ENCODE peak calls at places on chromosomes 1 and 21, in five cellular contexts. One of them, this sample, is unnamed.

GRCh38 chr1:3306583-3307285 is 147.7 kb upstream of the ARHGEF16 start:
- DNase-seq in cardiac fibroblast: peak; percentile 70
- DNase-seq in B cell: no peak
- DNase-seq in fibroblast of lung: peak; percentile 91
- DNase-seq in activated CD8-positive, alpha-beta T cell treated with anti-CD3 and anti-CD28 coated beads for 36 hours: no peak
- DNase-seq in this sample: no peak

GRCh38 chr1:14565076-14565475 is 33.4 kb upstream of the KAZN start:
- DNase-seq in activated CD8-positive, alpha-beta T cell treated with anti-CD3 and anti-CD28 coated beads for 36 hours: no peak
- DNase-seq in fibroblast of lung: no peak
- DNase-seq in B cell: no peak
- DNase-seq in cardiac fibroblast: no peak
- DNase-seq in this sample: no peak

GRCh38 chr1:233635765-233636502 is 22.0 kb downstream of the KCNK1 start:
- DNase-seq in B cell: no peak
- DNase-seq in cardiac fibroblast: no peak
- DNase-seq in activated CD8-positive, alpha-beta T cell treated with anti-CD3 and anti-CD28 coated beads for 36 hours: no peak
- DNase-seq in fibroblast of lung: peak; percentile 76
- DNase-seq in this sample: no peak

GRCh38 chr1:99469641-99470040 is 176.3 kb upstream of the PALMD start:
- DNase-seq in B cell: no peak
- DNase-seq in activated CD8-positive, alpha-beta T cell treated with anti-CD3 and anti-CD28 coated beads for 36 hours: no peak
- DNase-seq in cardiac fibroblast: no peak
- DNase-seq in fibroblast of lung: peak; percentile 80
- DNase-seq in this sample: no peak

GRCh38 chr1:33007190-33008050 is 29.3 kb downstream of the AK2 start:
- DNase-seq in activated CD8-positive, alpha-beta T cell treated with anti-CD3 and anti-CD28 coated beads for 36 hours: no peak
- DNase-seq in fibroblast of lung: peak; percentile 92
- DNase-seq in cardiac fibroblast: peak; percentile 95
- DNase-seq in B cell: no peak
- DNase-seq in this sample: no peak

GRCh38 chr1:150089846-150090520 is 22.4 kb downstream of the VPS45 start:
- DNase-seq in activated CD8-positive, alpha-beta T cell treated with anti-CD3 and anti-CD28 coated beads for 36 hours: no peak
- DNase-seq in cardiac fibroblast: no peak
- DNase-seq in fibroblast of lung: no peak
- DNase-seq in B cell: peak; percentile 26
- DNase-seq in this sample: peak; percentile 26

GRCh38 chr21:36584980-36585940 is 105.3 kb upstream of the CLDN14 start:
- DNase-seq in cardiac fibroblast: peak; percentile 7
- DNase-seq in fibroblast of lung: no peak
- DNase-seq in activated CD8-positive, alpha-beta T cell treated with anti-CD3 and anti-CD28 coated beads for 36 hours: peak; percentile 47
- DNase-seq in B cell: no peak
- DNase-seq in this sample: no peak

GRCh38 chr1:111032295-111032897 is 68.7 kb upstream of the LRIF1 start:
- DNase-seq in cardiac fibroblast: peak; percentile 62
- DNase-seq in fibroblast of lung: no peak
- DNase-seq in activated CD8-positive, alpha-beta T cell treated with anti-CD3 and anti-CD28 coated beads for 36 hours: peak; percentile 51
- DNase-seq in B cell: peak; percentile 32
- DNase-seq in this sample: peak; percentile 50

GRCh38 chr1:229253170-229253974 is 17.5 kb upstream of the RAB4A start:
- DNase-seq in fibroblast of lung: peak; percentile 59
- DNase-seq in cardiac fibroblast: peak; percentile 20
- DNase-seq in B cell: no peak
- DNase-seq in activated CD8-positive, alpha-beta T cell treated with anti-CD3 and anti-CD28 coated beads for 36 hours: peak; percentile 38
- DNase-seq in this sample: no peak

GRCh38 chr1:159171254-159171687 is at the start of gene CADM3:
- DNase-seq in activated CD8-positive, alpha-beta T cell treated with anti-CD3 and anti-CD28 coated beads for 36 hours: no peak
- DNase-seq in B cell: no peak
- DNase-seq in cardiac fibroblast: peak; percentile 13
- DNase-seq in fibroblast of lung: no peak
- DNase-seq in this sample: no peak

GRCh38 chr1:43547538-43548072 is 16.9 kb downstream of the PTPRF start:
- DNase-seq in cardiac fibroblast: no peak
- DNase-seq in activated CD8-positive, alpha-beta T cell treated with anti-CD3 and anti-CD28 coated beads for 36 hours: no peak
- DNase-seq in fibroblast of lung: no peak
- DNase-seq in B cell: no peak
- DNase-seq in this sample: no peak

GRCh38 chr1:234929369-234929768 is 199.3 kb downstream of the TOMM20 start:
- DNase-seq in cardiac fibroblast: no peak
- DNase-seq in B cell: no peak
- DNase-seq in fibroblast of lung: no peak
- DNase-seq in activated CD8-positive, alpha-beta T cell treated with anti-CD3 and anti-CD28 coated beads for 36 hours: no peak
- DNase-seq in this sample: no peak

GRCh38 chr21:35548904-35549615 is 500.0 kb upstream of the RUNX1 start:
- DNase-seq in cardiac fibroblast: no peak
- DNase-seq in fibroblast of lung: peak; percentile 40
- DNase-seq in activated CD8-positive, alpha-beta T cell treated with anti-CD3 and anti-CD28 coated beads for 36 hours: no peak
- DNase-seq in B cell: no peak
- DNase-seq in this sample: no peak

GRCh38 chr1:204384636-204385354 is 25.1 kb upstream of the PLEKHA6 start:
- DNase-seq in fibroblast of lung: peak; percentile 49
- DNase-seq in B cell: no peak
- DNase-seq in cardiac fibroblast: peak; percentile 16
- DNase-seq in activated CD8-positive, alpha-beta T cell treated with anti-CD3 and anti-CD28 coated beads for 36 hours: no peak
- DNase-seq in this sample: no peak

GRCh38 chr1:200895801-200896570 is 1.3 kb downstream of the INAVA start:
- DNase-seq in B cell: peak; percentile 16
- DNase-seq in cardiac fibroblast: no peak
- DNase-seq in fibroblast of lung: no peak
- DNase-seq in activated CD8-positive, alpha-beta T cell treated with anti-CD3 and anti-CD28 coated beads for 36 hours: no peak
- DNase-seq in this sample: peak; percentile 73

GRCh38 chr1:36557041-36558000 is 74.6 kb upstream of the CSF3R start:
- DNase-seq in fibroblast of lung: no peak
- DNase-seq in cardiac fibroblast: no peak
- DNase-seq in activated CD8-positive, alpha-beta T cell treated with anti-CD3 and anti-CD28 coated beads for 36 hours: no peak
- DNase-seq in B cell: no peak
- DNase-seq in this sample: no peak

GRCh38 chr1:155976062-155976912 is 2.1 kb downstream of the ARHGEF2 start:
- DNase-seq in activated CD8-positive, alpha-beta T cell treated with anti-CD3 and anti-CD28 coated beads for 36 hours: peak; percentile 89
- DNase-seq in B cell: peak; percentile 53
- DNase-seq in cardiac fibroblast: peak; percentile 69
- DNase-seq in fibroblast of lung: peak; percentile 73
- DNase-seq in this sample: peak; percentile 63

GRCh38 chr1:36981771-36982622 is 52.3 kb downstream of the GRIK3 start:
- DNase-seq in fibroblast of lung: no peak
- DNase-seq in B cell: no peak
- DNase-seq in cardiac fibroblast: no peak
- DNase-seq in activated CD8-positive, alpha-beta T cell treated with anti-CD3 and anti-CD28 coated beads for 36 hours: no peak
- DNase-seq in this sample: no peak

GRCh38 chr1:16068356-16069270 is 4.8 kb downstream of the FAM131C start:
- DNase-seq in activated CD8-positive, alpha-beta T cell treated with anti-CD3 and anti-CD28 coated beads for 36 hours: no peak
- DNase-seq in cardiac fibroblast: peak; percentile 39
- DNase-seq in B cell: no peak
- DNase-seq in fibroblast of lung: no peak
- DNase-seq in this sample: no peak

GRCh38 chr1:210237514-210237913 is 4.9 kb downstream of the SERTAD4 start:
- DNase-seq in B cell: no peak
- DNase-seq in cardiac fibroblast: peak; percentile 17
- DNase-seq in fibroblast of lung: no peak
- DNase-seq in activated CD8-positive, alpha-beta T cell treated with anti-CD3 and anti-CD28 coated beads for 36 hours: no peak
- DNase-seq in this sample: no peak

GRCh38 chr1:210237981-210238380 is 5.4 kb downstream of the SERTAD4 start:
- DNase-seq in fibroblast of lung: no peak
- DNase-seq in cardiac fibroblast: no peak
- DNase-seq in B cell: no peak
- DNase-seq in activated CD8-positive, alpha-beta T cell treated with anti-CD3 and anti-CD28 coated beads for 36 hours: no peak
- DNase-seq in this sample: no peak

GRCh38 chr1:210236840-210237409 is 4.3 kb downstream of the SERTAD4 start:
- DNase-seq in cardiac fibroblast: peak; percentile 82
- DNase-seq in B cell: no peak
- DNase-seq in fibroblast of lung: peak; percentile 92
- DNase-seq in activated CD8-positive, alpha-beta T cell treated with anti-CD3 and anti-CD28 coated beads for 36 hours: no peak
- DNase-seq in this sample: no peak

GRCh38 chr1:210241121-210241520 is 8.5 kb downstream of the SERTAD4 start:
- DNase-seq in B cell: no peak
- DNase-seq in fibroblast of lung: peak; percentile 68
- DNase-seq in activated CD8-positive, alpha-beta T cell treated with anti-CD3 and anti-CD28 coated beads for 36 hours: no peak
- DNase-seq in cardiac fibroblast: no peak
- DNase-seq in this sample: no peak

DNA sequence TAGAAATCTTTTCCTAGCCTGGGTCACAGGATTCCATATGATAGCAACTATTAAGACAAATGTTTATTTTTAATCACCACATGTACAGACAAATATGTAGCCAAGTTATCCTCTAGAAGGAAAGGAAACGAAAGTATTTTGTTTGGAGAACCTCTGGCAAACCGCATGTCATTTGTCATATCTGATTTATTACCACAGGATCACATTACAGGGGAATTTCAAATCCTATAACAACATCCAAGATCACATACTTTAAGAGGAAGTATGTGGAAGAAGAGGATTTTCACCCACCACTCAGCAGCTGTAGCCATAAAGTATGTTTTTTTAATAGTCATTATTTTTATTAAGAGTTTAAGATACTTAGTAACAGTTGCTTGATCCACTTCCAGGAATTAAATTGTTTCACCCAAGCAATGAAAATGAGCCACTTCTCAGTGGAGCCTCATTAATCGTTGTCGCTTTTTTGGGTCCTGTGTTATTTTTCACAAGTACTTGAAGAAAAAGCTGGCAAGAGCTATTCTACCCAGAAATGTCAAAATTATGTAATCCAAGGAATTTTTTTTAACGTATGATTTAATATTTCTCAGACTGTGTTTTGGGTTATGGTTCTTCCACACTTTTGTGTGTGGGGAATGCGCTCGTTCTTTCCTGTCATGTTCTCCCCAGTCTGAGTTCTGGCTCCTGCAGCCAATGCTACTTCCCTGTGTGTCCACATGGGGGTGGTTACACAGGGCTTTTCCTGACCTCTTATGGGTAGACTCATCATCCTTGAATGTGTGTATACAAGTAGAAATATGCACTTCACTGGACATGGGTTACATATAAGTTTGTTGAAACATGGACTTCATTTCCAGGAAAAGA is 6.9 kb downstream of the SERTAD4 start:
- DNase-seq in activated CD8-positive, alpha-beta T cell treated with anti-CD3 and anti-CD28 coated beads for 36 hours: no peak
- DNase-seq in B cell: no peak
- DNase-seq in cardiac fibroblast: peak; percentile 90
- DNase-seq in fibroblast of lung: peak; percentile 98
- DNase-seq in this sample: no peak
- TF ChIP-seq CTCF in activated CD8-positive, alpha-beta T cell treated with anti-CD3 and anti-CD28 coated beads for 36 hours: no peak
- TF ChIP-seq CTCF in B cell: no peak
- TF ChIP-seq CTCF in cardiac fibroblast: peak; percentile 65
- TF ChIP-seq CTCF in fibroblast of lung: peak; percentile 61
- TF ChIP-seq CTCF in this sample: no peak

GRCh38 chr1:2130871-2131289 is 63.7 kb downstream of the FAAP20 start:
- DNase-seq in cardiac fibroblast: no peak
- DNase-seq in B cell: no peak
- DNase-seq in activated CD8-positive, alpha-beta T cell treated with anti-CD3 and anti-CD28 coated beads for 36 hours: no peak
- DNase-seq in fibroblast of lung: no peak
- DNase-seq in this sample: no peak
- TF ChIP-seq CTCF in cardiac fibroblast: no peak
- TF ChIP-seq CTCF in B cell: no peak
- TF ChIP-seq CTCF in activated CD8-positive, alpha-beta T cell treated with anti-CD3 and anti-CD28 coated beads for 36 hours: no peak
- TF ChIP-seq CTCF in fibroblast of lung: no peak
- TF ChIP-seq CTCF in this sample: no peak

GRCh38 chr1:165827199-165828102 is at the start of gene UCK2:
- DNase-seq in activated CD8-positive, alpha-beta T cell treated with anti-CD3 and anti-CD28 coated beads for 36 hours: peak; percentile 80
- DNase-seq in cardiac fibroblast: peak; percentile 76
- DNase-seq in fibroblast of lung: peak; percentile 81
- DNase-seq in B cell: peak; percentile 92
- DNase-seq in this sample: peak; percentile 89
- TF ChIP-seq CTCF in activated CD8-positive, alpha-beta T cell treated with anti-CD3 and anti-CD28 coated beads for 36 hours: no peak
- TF ChIP-seq CTCF in cardiac fibroblast: peak; percentile 0
- TF ChIP-seq CTCF in fibroblast of lung: no peak
- TF ChIP-seq CTCF in B cell: no peak
- TF ChIP-seq CTCF in this sample: peak; percentile 34

GRCh38 chr1:169018751-169019150 is 87.7 kb upstream of the ATP1B1 start:
- DNase-seq in B cell: no peak
- DNase-seq in cardiac fibroblast: no peak
- DNase-seq in fibroblast of lung: no peak
- DNase-seq in activated CD8-positive, alpha-beta T cell treated with anti-CD3 and anti-CD28 coated beads for 36 hours: no peak
- DNase-seq in this sample: no peak
- TF ChIP-seq CTCF in B cell: no peak
- TF ChIP-seq CTCF in cardiac fibroblast: no peak
- TF ChIP-seq CTCF in fibroblast of lung: no peak
- TF ChIP-seq CTCF in activated CD8-positive, alpha-beta T cell treated with anti-CD3 and anti-CD28 coated beads for 36 hours: no peak
- TF ChIP-seq CTCF in this sample: no peak

DNA sequence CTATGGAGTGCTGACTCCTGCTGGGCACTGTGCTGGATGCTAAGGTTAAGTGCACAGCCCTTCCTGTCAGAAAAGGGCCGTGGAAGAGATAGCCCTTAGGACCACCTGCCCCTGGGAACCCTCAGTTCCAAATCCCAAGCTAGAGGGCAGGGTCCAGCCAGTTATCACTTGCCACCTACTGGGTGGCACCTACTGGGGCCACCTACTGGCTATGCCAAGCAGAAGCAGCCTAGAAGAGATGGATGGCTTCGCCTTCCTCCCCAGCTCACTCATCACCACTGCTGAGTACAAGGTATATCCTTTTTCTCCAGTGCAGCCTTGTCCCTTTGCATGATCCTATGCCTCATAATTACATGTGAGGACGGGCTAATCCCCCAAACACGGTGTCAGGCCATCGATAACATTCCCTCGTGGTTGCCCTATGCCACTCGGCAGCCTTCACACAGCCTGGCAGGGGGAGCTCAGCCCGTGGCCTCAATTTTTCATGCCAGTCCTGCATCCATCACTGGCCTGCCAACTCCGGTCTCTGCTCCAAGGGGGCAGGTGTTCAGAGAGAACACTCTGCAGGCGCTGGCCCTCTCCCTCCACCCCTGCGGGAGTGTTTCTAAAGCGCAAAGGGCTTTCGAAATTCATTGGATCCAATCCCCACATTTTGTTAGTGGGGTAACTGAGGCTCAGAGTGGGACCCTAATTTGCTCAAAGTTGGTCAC is 49.0 kb downstream of the SYT2 start:
- DNase-seq in B cell: no peak
- DNase-seq in activated CD8-positive, alpha-beta T cell treated with anti-CD3 and anti-CD28 coated beads for 36 hours: no peak
- DNase-seq in fibroblast of lung: no peak
- DNase-seq in cardiac fibroblast: no peak
- DNase-seq in this sample: no peak
- TF ChIP-seq CTCF in B cell: peak; percentile 37
- TF ChIP-seq CTCF in activated CD8-positive, alpha-beta T cell treated with anti-CD3 and anti-CD28 coated beads for 36 hours: peak; percentile 34
- TF ChIP-seq CTCF in fibroblast of lung: no peak
- TF ChIP-seq CTCF in cardiac fibroblast: peak; percentile 43
- TF ChIP-seq CTCF in this sample: peak; percentile 17

GRCh38 chr1:39378377-39378776 is 113.1 kb upstream of the BMP8A start:
- DNase-seq in B cell: no peak
- DNase-seq in activated CD8-positive, alpha-beta T cell treated with anti-CD3 and anti-CD28 coated beads for 36 hours: no peak
- DNase-seq in cardiac fibroblast: no peak
- DNase-seq in fibroblast of lung: no peak
- DNase-seq in this sample: peak; percentile 20
- TF ChIP-seq CTCF in B cell: no peak
- TF ChIP-seq CTCF in activated CD8-positive, alpha-beta T cell treated with anti-CD3 and anti-CD28 coated beads for 36 hours: peak; percentile 19
- TF ChIP-seq CTCF in cardiac fibroblast: peak; percentile 28
- TF ChIP-seq CTCF in fibroblast of lung: peak; percentile 43
- TF ChIP-seq CTCF in this sample: peak; percentile 17

This sample was measured in GM10248.